ENCODE peak calls at places on chromosomes 2 and 18, in five cellular contexts. One of them, this sample, is unnamed.

GRCh38 chr2:10080536-10081304 is 509 bp upstream of the CYS1 start:
- DNase-seq in body of pancreas: no peak
- DNase-seq in AG04450: no peak
- DNase-seq in tibial artery: no peak
- DNase-seq in adrenal gland: no peak
- DNase-seq in this sample: peak; percentile 73

GRCh38 chr18:21599585-21600525 is 649 bp downstream of the ESCO1 start:
- DNase-seq in AG04450: no peak
- DNase-seq in tibial artery: peak; percentile 43
- DNase-seq in body of pancreas: peak; percentile 79
- DNase-seq in adrenal gland: peak; percentile 62
- DNase-seq in this sample: peak; percentile 78

GRCh38 chr2:53202063-53202462 is 565.5 kb upstream of the CHAC2 start:
- DNase-seq in body of pancreas: peak; percentile 82
- DNase-seq in adrenal gland: no peak
- DNase-seq in tibial artery: no peak
- DNase-seq in AG04450: peak; percentile 59
- DNase-seq in this sample: no peak

GRCh38 chr2:45554764-45555163 is 56.3 kb downstream of the SRBD1 start:
- DNase-seq in body of pancreas: no peak
- DNase-seq in AG04450: no peak
- DNase-seq in adrenal gland: no peak
- DNase-seq in tibial artery: no peak
- DNase-seq in this sample: no peak

GRCh38 chr2:59658906-59659305 is 894.5 kb downstream of the BCL11A start:
- DNase-seq in tibial artery: no peak
- DNase-seq in adrenal gland: no peak
- DNase-seq in body of pancreas: no peak
- DNase-seq in AG04450: no peak
- DNase-seq in this sample: no peak

GRCh38 chr2:108921096-108922030 is 67.7 kb downstream of the EDAR start:
- DNase-seq in tibial artery: no peak
- DNase-seq in AG04450: no peak
- DNase-seq in adrenal gland: no peak
- DNase-seq in body of pancreas: no peak
- DNase-seq in this sample: no peak

GRCh38 chr18:60838677-60839076 is 466.1 kb upstream of the MC4R start:
- DNase-seq in AG04450: no peak
- DNase-seq in body of pancreas: no peak
- DNase-seq in adrenal gland: no peak
- DNase-seq in tibial artery: no peak
- DNase-seq in this sample: no peak

GRCh38 chr2:191515536-191515935 is 162.4 kb upstream of the NABP1 start:
- DNase-seq in adrenal gland: no peak
- DNase-seq in body of pancreas: no peak
- DNase-seq in AG04450: no peak
- DNase-seq in tibial artery: no peak
- DNase-seq in this sample: no peak

GRCh38 chr2:221753401-221753800 is 181.3 kb upstream of the EPHA4 start:
- DNase-seq in AG04450: no peak
- DNase-seq in body of pancreas: no peak
- DNase-seq in tibial artery: no peak
- DNase-seq in adrenal gland: no peak
- DNase-seq in this sample: no peak

GRCh38 chr18:9839806-9840205 is 46.0 kb upstream of the TXNDC2 start:
- DNase-seq in tibial artery: no peak
- DNase-seq in adrenal gland: no peak
- DNase-seq in AG04450: no peak
- DNase-seq in body of pancreas: no peak
- DNase-seq in this sample: no peak

GRCh38 chr2:16012626-16013501 is 72.5 kb downstream of the MYCN start:
- DNase-seq in body of pancreas: no peak
- DNase-seq in tibial artery: no peak
- DNase-seq in adrenal gland: no peak
- DNase-seq in AG04450: no peak
- DNase-seq in this sample: no peak

GRCh38 chr2:12032421-12032820 is 286.0 kb downstream of the LPIN1 start:
- DNase-seq in body of pancreas: no peak
- DNase-seq in tibial artery: no peak
- DNase-seq in adrenal gland: no peak
- DNase-seq in AG04450: no peak
- DNase-seq in this sample: no peak

GRCh38 chr18:286515-287310 is 18.9 kb upstream of the THOC1 start:
- DNase-seq in adrenal gland: no peak
- DNase-seq in AG04450: no peak
- DNase-seq in tibial artery: no peak
- DNase-seq in body of pancreas: no peak
- DNase-seq in this sample: no peak

GRCh38 chr2:51722311-51722710 is 690.4 kb upstream of the NRXN1 start:
- DNase-seq in adrenal gland: no peak
- DNase-seq in AG04450: peak; percentile 91
- DNase-seq in tibial artery: no peak
- DNase-seq in body of pancreas: no peak
- DNase-seq in this sample: no peak

GRCh38 chr2:171847627-171848026 is 46.4 kb downstream of the SLC25A12 start:
- DNase-seq in adrenal gland: no peak
- DNase-seq in body of pancreas: no peak
- DNase-seq in tibial artery: no peak
- DNase-seq in AG04450: no peak
- DNase-seq in this sample: no peak

GRCh38 chr18:2028986-2029385 is 542.3 kb downstream of the METTL4 start:
- DNase-seq in body of pancreas: no peak
- DNase-seq in AG04450: no peak
- DNase-seq in adrenal gland: no peak
- DNase-seq in tibial artery: no peak
- DNase-seq in this sample: no peak

GRCh38 chr2:193156480-193156879 is 961.7 kb upstream of the TMEFF2 start:
- DNase-seq in tibial artery: no peak
- DNase-seq in AG04450: no peak
- DNase-seq in adrenal gland: no peak
- DNase-seq in body of pancreas: no peak
- DNase-seq in this sample: no peak

GRCh38 chr18:26863122-26863879 is 2.2 kb downstream of the AQP4 start:
- DNase-seq in adrenal gland: peak; percentile 37
- DNase-seq in AG04450: no peak
- DNase-seq in tibial artery: peak; percentile 22
- DNase-seq in body of pancreas: peak; percentile 79
- DNase-seq in this sample: peak; percentile 80

GRCh38 chr18:26863921-26864497 is 1.5 kb downstream of the AQP4 start:
- DNase-seq in adrenal gland: no peak
- DNase-seq in body of pancreas: no peak
- DNase-seq in AG04450: no peak
- DNase-seq in tibial artery: no peak
- DNase-seq in this sample: no peak

GRCh38 chr18:26865557-26865956 is at the start of gene AQP4:
- DNase-seq in AG04450: no peak
- DNase-seq in adrenal gland: no peak
- DNase-seq in body of pancreas: no peak
- DNase-seq in tibial artery: no peak
- DNase-seq in this sample: peak; percentile 75

GRCh38 chr18:26864658-26865057 is 849 bp downstream of the AQP4 start:
- DNase-seq in tibial artery: no peak
- DNase-seq in body of pancreas: no peak
- DNase-seq in adrenal gland: no peak
- DNase-seq in AG04450: no peak
- DNase-seq in this sample: no peak

DNA sequence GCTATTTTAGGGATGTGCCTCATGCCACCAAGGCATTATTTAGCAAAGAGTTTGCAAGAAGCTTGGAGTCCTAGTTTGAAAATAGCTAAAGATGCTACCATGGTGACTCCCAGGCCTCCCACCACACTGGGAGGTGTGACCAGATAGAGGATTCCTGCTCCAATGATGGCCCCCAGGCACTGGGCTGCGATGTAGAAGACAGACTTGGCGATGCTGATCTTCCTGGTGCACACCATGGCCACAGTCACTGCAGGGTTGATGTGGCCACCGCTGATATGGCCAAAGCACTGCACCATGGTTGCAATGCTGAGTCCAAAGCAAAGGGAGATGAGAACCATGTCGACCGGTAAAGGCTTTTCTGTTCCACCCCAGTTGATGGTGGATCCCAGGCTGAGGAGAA is 3.4 kb downstream of the AQP4 start:
- DNase-seq in tibial artery: no peak
- DNase-seq in body of pancreas: no peak
- DNase-seq in AG04450: no peak
- DNase-seq in adrenal gland: no peak
- DNase-seq in this sample: no peak
- H3K4me3 ChIP-seq in tibial artery: no peak overlapping the region
- H3K4me3 ChIP-seq in body of pancreas: no peak overlapping the region
- H3K4me3 ChIP-seq in AG04450: no peak overlapping the region
- H3K4me3 ChIP-seq in adrenal gland: no peak overlapping the region
- H3K4me3 ChIP-seq in this sample: no peak overlapping the region

GRCh38 chr2:86752934-86753333 is 32.8 kb downstream of the RMND5A start:
- DNase-seq in adrenal gland: no peak
- DNase-seq in AG04450: no peak
- DNase-seq in tibial artery: no peak
- DNase-seq in body of pancreas: no peak
- DNase-seq in this sample: no peak
- H3K27ac ChIP-seq in adrenal gland: no peak overlapping the region
- H3K27ac ChIP-seq in AG04450: no peak overlapping the region
- H3K27ac ChIP-seq in tibial artery: no peak overlapping the region
- H3K27ac ChIP-seq in body of pancreas: no peak overlapping the region
- H3K27ac ChIP-seq in this sample: no peak overlapping the region

GRCh38 chr2:31140151-31140550 is 1.9 kb upstream of the GALNT14 start:
- DNase-seq in tibial artery: no peak
- DNase-seq in adrenal gland: no peak
- DNase-seq in body of pancreas: no peak
- DNase-seq in AG04450: no peak
- DNase-seq in this sample: no peak

GRCh38 chr2:31136732-31137131 is 1.5 kb downstream of the GALNT14 start:
- DNase-seq in adrenal gland: no peak
- DNase-seq in body of pancreas: no peak
- DNase-seq in AG04450: no peak
- DNase-seq in tibial artery: no peak
- DNase-seq in this sample: no peak

GRCh38 chr2:31137211-31138036 is 816 bp downstream of the GALNT14 start:
- DNase-seq in tibial artery: no peak
- DNase-seq in adrenal gland: no peak
- DNase-seq in AG04450: no peak
- DNase-seq in body of pancreas: peak; percentile 19
- DNase-seq in this sample: no peak

GRCh38 chr2:31136000-31136399 is 2.2 kb downstream of the GALNT14 start:
- DNase-seq in body of pancreas: no peak
- DNase-seq in tibial artery: no peak
- DNase-seq in adrenal gland: no peak
- DNase-seq in AG04450: no peak
- DNase-seq in this sample: no peak

DNA sequence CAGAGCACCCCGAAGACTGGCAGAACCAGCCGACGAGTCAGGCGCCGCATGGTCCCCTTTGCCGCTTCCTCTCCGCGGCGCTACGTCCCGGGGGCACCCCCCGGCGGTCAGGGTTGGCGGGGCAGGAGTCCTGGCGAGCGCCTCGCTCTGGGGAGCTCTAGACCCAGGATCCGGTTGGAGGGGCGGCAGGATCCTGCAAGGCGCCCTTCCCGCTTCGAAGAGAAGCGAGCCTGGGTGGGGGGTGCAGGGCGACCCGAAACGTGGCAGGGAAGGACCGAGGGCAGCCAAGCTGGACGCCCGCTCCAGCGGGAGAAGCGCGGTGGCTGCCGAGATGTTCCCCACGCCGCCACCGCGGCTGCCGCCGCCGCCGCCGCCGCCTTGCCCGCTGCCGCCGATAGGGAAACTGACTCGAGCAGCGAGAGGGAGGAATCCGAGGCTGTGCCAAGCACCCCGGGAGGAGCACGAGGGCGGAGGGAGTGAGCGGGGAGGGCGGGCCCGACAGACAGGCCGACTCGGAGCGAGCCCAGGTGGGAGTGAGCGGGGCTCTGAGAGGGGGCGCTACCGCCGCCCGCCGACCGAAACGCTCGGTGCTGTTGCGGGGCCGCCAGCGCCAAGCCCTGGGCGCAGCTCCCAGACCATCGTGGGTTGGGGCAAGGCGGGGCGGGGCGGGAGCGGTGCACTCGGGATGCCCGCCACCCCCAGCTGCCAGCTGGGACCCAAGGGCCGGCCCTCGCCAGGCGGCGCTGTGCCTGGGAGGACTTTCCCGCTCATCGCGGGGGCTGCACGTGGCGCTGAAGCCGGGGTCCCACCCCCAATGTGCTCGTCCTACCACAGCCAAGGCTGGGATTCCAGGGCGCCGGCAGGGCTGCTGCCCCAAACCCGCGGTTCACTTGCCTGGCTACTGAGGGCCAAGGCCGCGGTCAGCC is at the start of gene GALNT14:
- DNase-seq in adrenal gland: peak; percentile 33
- DNase-seq in tibial artery: peak; percentile 27
- DNase-seq in AG04450: no peak
- DNase-seq in body of pancreas: peak; percentile 63
- DNase-seq in this sample: peak; percentile 73
- H3K4me3 ChIP-seq in adrenal gland: no peak within 1 kb of the TSS
- H3K4me3 ChIP-seq in tibial artery: peak within 1 kb of the TSS; percentile 54
- H3K4me3 ChIP-seq in AG04450: peak within 1 kb of the TSS; percentile 48
- H3K4me3 ChIP-seq in body of pancreas: peak within 1 kb of the TSS; percentile 13
- H3K4me3 ChIP-seq in this sample: peak within 1 kb of the TSS; percentile 38

GRCh38 chr2:206368933-206369569 is 74.3 kb upstream of the ADAM23 start:
- DNase-seq in tibial artery: no peak
- DNase-seq in adrenal gland: no peak
- DNase-seq in body of pancreas: no peak
- DNase-seq in AG04450: no peak
- DNase-seq in this sample: no peak

GRCh38 chr2:206368484-206368883 is 74.8 kb upstream of the ADAM23 start:
- DNase-seq in body of pancreas: no peak
- DNase-seq in adrenal gland: no peak
- DNase-seq in tibial artery: no peak
- DNase-seq in AG04450: no peak
- DNase-seq in this sample: no peak
- H3K27ac ChIP-seq in body of pancreas: no peak overlapping the region
- H3K27ac ChIP-seq in adrenal gland: peak overlapping the region; percentile 51
- H3K27ac ChIP-seq in tibial artery: no peak overlapping the region
- H3K27ac ChIP-seq in AG04450: no peak overlapping the region
- H3K27ac ChIP-seq in this sample: no peak overlapping the region

DNA sequence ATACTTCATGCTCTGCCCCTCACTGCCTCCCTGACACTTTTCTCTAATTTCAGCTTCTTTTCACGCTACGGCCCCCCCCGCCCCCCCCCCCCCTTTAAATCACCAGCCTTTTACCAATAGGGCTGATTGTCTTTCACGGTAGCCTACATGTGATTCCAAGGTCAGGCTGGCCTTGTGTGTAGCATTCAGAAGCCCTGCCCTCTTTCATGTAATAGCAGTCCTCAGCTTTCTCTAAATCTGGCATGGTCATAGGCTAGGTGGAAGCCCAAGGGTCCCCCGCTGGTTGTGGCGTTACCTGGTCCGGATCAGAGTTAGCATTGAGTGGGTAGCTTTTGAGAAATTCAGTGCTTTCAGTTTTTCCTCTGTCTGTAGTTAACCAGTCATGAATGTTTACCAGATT is 281.8 kb downstream of the ALPK2 start:
- DNase-seq in adrenal gland: no peak
- DNase-seq in AG04450: no peak
- DNase-seq in tibial artery: no peak
- DNase-seq in body of pancreas: no peak
- DNase-seq in this sample: no peak
- H3K4me3 ChIP-seq in adrenal gland: no peak overlapping the region
- H3K4me3 ChIP-seq in AG04450: no peak overlapping the region
- H3K4me3 ChIP-seq in tibial artery: no peak overlapping the region
- H3K4me3 ChIP-seq in body of pancreas: no peak overlapping the region
- H3K4me3 ChIP-seq in this sample: no peak overlapping the region

GRCh38 chr2:20172273-20173052 is 52.5 kb downstream of the SDC1 start:
- DNase-seq in adrenal gland: no peak
- DNase-seq in tibial artery: no peak
- DNase-seq in AG04450: no peak
- DNase-seq in body of pancreas: no peak
- DNase-seq in this sample: no peak
- H3K27ac ChIP-seq in adrenal gland: no peak overlapping the region
- H3K27ac ChIP-seq in tibial artery: no peak overlapping the region
- H3K27ac ChIP-seq in AG04450: no peak overlapping the region
- H3K27ac ChIP-seq in body of pancreas: no peak overlapping the region
- H3K27ac ChIP-seq in this sample: no peak overlapping the region

GRCh38 chr2:126732682-126733245 is 76.8 kb downstream of the GYPC start:
- DNase-seq in body of pancreas: no peak
- DNase-seq in adrenal gland: no peak
- DNase-seq in tibial artery: no peak
- DNase-seq in AG04450: no peak
- DNase-seq in this sample: no peak
- H3K4me3 ChIP-seq in body of pancreas: no peak overlapping the region
- H3K4me3 ChIP-seq in adrenal gland: no peak overlapping the region
- H3K4me3 ChIP-seq in tibial artery: no peak overlapping the region
- H3K4me3 ChIP-seq in AG04450: no peak overlapping the region
- H3K4me3 ChIP-seq in this sample: no peak overlapping the region

This sample was measured in right cardiac atrium.